ENCODE peak calls at places on chromosome X, in seven cellular contexts. N, Z, B, U, Q, S and L are unnamed samples.

GRCh38 chrX:102765217-102765616 is 44.7 kb downstream of the GPRASP3 start:
- DNase-seq in N (no peak), S (no peak), B (peak; percentile 48), Z (no peak), U (peak; percentile 82), Q (no peak), L (no peak)

GRCh38 chrX:48996969-48997368 is 5.1 kb downstream of the GRIPAP1 start:
- DNase-seq in Q (peak; percentile 37), B (no peak), N (no peak), U (no peak), S (no peak), Z (no peak), L (no peak)

GRCh38 chrX:66164470-66164869 is 423 bp downstream of the HEPH start:
- DNase-seq in Z (no peak), U (no peak), S (no peak), B (no peak), N (no peak), Q (no peak), L (no peak)

GRCh38 chrX:30888526-30889146 is 418 bp downstream of the TAB3 start:
- DNase-seq in Q (no peak), Z (peak; percentile 24), S (no peak), N (no peak), U (no peak), B (no peak), L (peak; percentile 30)

GRCh38 chrX:56974408-56974807 is 20.9 kb downstream of the SPIN3 start:
- DNase-seq in N (no peak), B (no peak), Q (no peak), S (no peak), Z (no peak), U (no peak), L (no peak)

GRCh38 chrX:144730486-144730885 is 516.8 kb upstream of the SPANXN1 start:
- DNase-seq in Q (no peak), B (no peak), Z (no peak), S (no peak), N (no peak), U (no peak), L (no peak)

GRCh38 chrX:34638116-34638515 is 19.0 kb downstream of the TMEM47 start:
- DNase-seq in B (no peak), U (peak; percentile 54), S (no peak), N (no peak), Z (no peak), Q (no peak), L (no peak)

GRCh38 chrX:135923353-135923752 is 29.8 kb downstream of the SAGE1 start:
- DNase-seq in Z (no peak), S (no peak), Q (peak; percentile 31), U (no peak), N (peak; percentile 7), B (no peak), L (no peak)

GRCh38 chrX:43106009-43106408 is 328.0 kb upstream of the PPP1R2C start:
- DNase-seq in B (no peak), N (no peak), Q (no peak), Z (no peak), U (no peak), S (no peak), L (no peak)

GRCh38 chrX:23786268-23786815 is 3.4 kb downstream of the SAT1 start:
- DNase-seq in U (no peak), S (no peak), N (no peak), Z (no peak), Q (no peak), B (no peak), L (no peak)

GRCh38 chrX:148049441-148049840 is 68.3 kb downstream of the FMR1NB start:
- DNase-seq in U (peak; percentile 18), Q (no peak), N (peak; percentile 1), B (no peak), Z (no peak), S (peak; percentile 18), L (no peak)

GRCh38 chrX:151711154-151711553 is 4.7 kb upstream of the FATE1 start:
- DNase-seq in N (no peak), B (no peak), Z (no peak), U (no peak), Q (no peak), S (no peak), L (no peak)

GRCh38 chrX:151708821-151709220 is 7.0 kb upstream of the FATE1 start:
- DNase-seq in U (no peak), N (no peak), Z (no peak), Q (no peak), S (no peak), B (no peak), L (no peak)

GRCh38 chrX:151712253-151712652 is 3.6 kb upstream of the FATE1 start:
- DNase-seq in Z (no peak), Q (no peak), N (no peak), S (no peak), U (no peak), B (no peak), L (no peak)

GRCh38 chrX:151711787-151712186 is 4.0 kb upstream of the FATE1 start:
- DNase-seq in U (no peak), B (no peak), S (no peak), Q (peak; percentile 38), N (no peak), Z (no peak), L (no peak)

GRCh38 chrX:151710457-151710856 is 5.4 kb upstream of the FATE1 start:
- DNase-seq in U (no peak), Z (no peak), N (no peak), S (no peak), B (no peak), Q (no peak), L (no peak)
- H3K27ac ChIP-seq in U (no peak overlapping the region), Z (no peak overlapping the region), N (no peak overlapping the region), S (no peak overlapping the region), B (no peak overlapping the region), Q (no peak overlapping the region), L (no peak overlapping the region)

GRCh38 chrX:41688154-41688553 is 619 bp upstream of the GPR34 start:
- DNase-seq in Z (no peak), U (no peak), B (no peak), N (no peak), S (no peak), Q (no peak), L (no peak)
- H3K27ac ChIP-seq in Z (no peak overlapping the region), U (no peak overlapping the region), B (no peak overlapping the region), N (no peak overlapping the region), S (no peak overlapping the region), Q (no peak overlapping the region), L (no peak overlapping the region)

GRCh38 chrX:134732152-134732551 is 73.9 kb upstream of the PLAC1 start:
- DNase-seq in B (no peak), N (no peak), Z (no peak), Q (no peak), S (no peak), U (no peak), L (no peak)
- H3K27ac ChIP-seq in B (no peak overlapping the region), N (no peak overlapping the region), Z (no peak overlapping the region), Q (no peak overlapping the region), S (no peak overlapping the region), U (no peak overlapping the region), L (no peak overlapping the region)

GRCh38 chrX:109345866-109346265 is 136.0 kb downstream of the GUCY2F start:
- DNase-seq in N (no peak), B (no peak), S (no peak), U (no peak), Z (no peak), Q (no peak), L (no peak)

GRCh38 chrX:109350051-109350450 is 131.8 kb downstream of the GUCY2F start:
- DNase-seq in U (no peak), B (no peak), Z (no peak), S (no peak), Q (no peak), N (no peak), L (no peak)

GRCh38 chrX:109350621-109351020 is 131.3 kb downstream of the GUCY2F start:
- DNase-seq in B (no peak), S (no peak), U (no peak), Z (no peak), Q (no peak), N (no peak), L (no peak)

GRCh38 chrX:109344666-109345065 is 137.2 kb downstream of the GUCY2F start:
- DNase-seq in Q (no peak), U (no peak), S (no peak), Z (no peak), B (no peak), N (no peak), L (no peak)

DNA sequence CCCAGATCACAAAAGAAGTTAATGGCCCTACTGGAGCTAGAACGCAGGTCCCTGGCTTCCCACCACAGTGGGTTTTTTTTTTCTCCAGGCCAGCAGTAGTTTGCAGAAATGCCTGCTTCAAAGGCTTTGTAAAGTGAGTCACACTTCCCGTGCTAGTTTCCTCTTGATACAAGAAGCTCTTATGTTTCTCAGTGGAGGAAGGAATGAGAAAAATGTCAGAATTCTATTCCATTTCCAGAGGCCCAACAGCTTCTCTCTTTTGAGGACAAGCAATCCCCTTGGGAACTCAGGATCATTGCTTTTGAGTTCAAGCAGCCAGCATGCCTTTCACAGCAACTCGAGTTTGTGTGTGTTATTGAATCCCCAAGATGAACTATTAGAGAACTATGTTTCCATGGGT is 134.3 kb downstream of the GUCY2F start:
- DNase-seq in Z (no peak), N (peak; percentile 19), S (no peak), U (peak; percentile 17), B (no peak), Q (peak; percentile 27), L (no peak)
- H3K27ac ChIP-seq in Z (no peak overlapping the region), N (no peak overlapping the region), S (no peak overlapping the region), U (no peak overlapping the region), B (no peak overlapping the region), Q (no peak overlapping the region), L (no peak overlapping the region)

DNA sequence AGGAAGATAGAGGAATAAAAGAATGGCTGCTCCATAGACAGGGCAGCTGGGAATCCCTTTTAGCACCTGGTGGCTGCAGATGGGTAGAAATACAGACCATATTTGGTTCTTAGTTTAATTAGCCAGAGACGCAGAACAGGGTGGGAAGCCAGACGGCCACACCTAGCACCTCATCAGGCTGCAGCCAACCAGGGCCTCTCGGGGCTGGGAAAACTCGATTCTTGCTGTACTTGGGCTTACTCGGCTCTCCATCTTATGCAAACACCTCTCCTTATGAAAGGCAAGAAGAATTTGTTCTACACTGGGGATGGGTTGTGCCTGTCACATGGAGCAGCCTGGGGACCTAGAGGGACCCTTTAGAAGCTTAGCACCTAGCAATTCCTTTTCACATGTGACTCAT is 19.7 kb downstream of the IRAK1 start:
- DNase-seq in N (no peak), S (no peak), B (no peak), U (no peak), Z (no peak), Q (no peak), L (no peak)
- H3K27ac ChIP-seq in N (no peak overlapping the region), S (no peak overlapping the region), B (no peak overlapping the region), U (no peak overlapping the region), Z (no peak overlapping the region), Q (no peak overlapping the region), L (no peak overlapping the region)